ENCODE peak calls at places on chromosomes 2 and 18, in six cellular contexts. One of them, this sample, is unnamed.

GRCh38 chr2:226657340-226658053 is 142.1 kb downstream of the IRS1 start:
- DNase-seq in AG08396: no peak
- DNase-seq in cardiac fibroblast: no peak
- DNase-seq in prostate gland: no peak
- DNase-seq in T-helper 1 cell: no peak
- DNase-seq in H54: no peak
- DNase-seq in this sample: no peak

GRCh38 chr18:6601241-6601640 is 128.3 kb upstream of the ARHGAP28 start:
- DNase-seq in AG08396: no peak
- DNase-seq in cardiac fibroblast: peak; percentile 2
- DNase-seq in prostate gland: no peak
- DNase-seq in T-helper 1 cell: no peak
- DNase-seq in H54: no peak
- DNase-seq in this sample: no peak

GRCh38 chr2:14628906-14629305 is 3.6 kb upstream of the LRATD1 start:
- DNase-seq in AG08396: peak; percentile 7
- DNase-seq in cardiac fibroblast: no peak
- DNase-seq in prostate gland: peak; percentile 5
- DNase-seq in T-helper 1 cell: no peak
- DNase-seq in H54: no peak
- DNase-seq in this sample: peak; percentile 3

GRCh38 chr2:181393472-181393871 is 63.7 kb upstream of the ITGA4 start:
- DNase-seq in AG08396: peak; percentile 56
- DNase-seq in cardiac fibroblast: peak; percentile 78
- DNase-seq in prostate gland: no peak
- DNase-seq in T-helper 1 cell: no peak
- DNase-seq in H54: peak; percentile 21
- DNase-seq in this sample: no peak

GRCh38 chr2:146754606-146755005 is 1090.2 kb upstream of the ACVR2A start:
- DNase-seq in AG08396: no peak
- DNase-seq in cardiac fibroblast: no peak
- DNase-seq in prostate gland: no peak
- DNase-seq in T-helper 1 cell: no peak
- DNase-seq in H54: no peak
- DNase-seq in this sample: no peak

GRCh38 chr2:121790276-121790956 is 35.0 kb downstream of the TSN start:
- DNase-seq in AG08396: peak; percentile 82
- DNase-seq in cardiac fibroblast: peak; percentile 96
- DNase-seq in prostate gland: no peak
- DNase-seq in T-helper 1 cell: no peak
- DNase-seq in H54: peak; percentile 83
- DNase-seq in this sample: no peak

GRCh38 chr2:207163053-207163814 is 2.5 kb downstream of the KLF7 start:
- DNase-seq in AG08396: peak; percentile 59
- DNase-seq in cardiac fibroblast: peak; percentile 96
- DNase-seq in prostate gland: peak; percentile 79
- DNase-seq in T-helper 1 cell: no peak
- DNase-seq in H54: peak; percentile 34
- DNase-seq in this sample: peak; percentile 60

GRCh38 chr2:226758886-226759660 is 40.5 kb downstream of the IRS1 start:
- DNase-seq in AG08396: no peak
- DNase-seq in cardiac fibroblast: peak; percentile 88
- DNase-seq in prostate gland: no peak
- DNase-seq in T-helper 1 cell: no peak
- DNase-seq in H54: no peak
- DNase-seq in this sample: peak; percentile 47

GRCh38 chr18:68843467-68844089 is 45.7 kb downstream of the CCDC102B start:
- DNase-seq in AG08396: no peak
- DNase-seq in cardiac fibroblast: peak; percentile 46
- DNase-seq in prostate gland: no peak
- DNase-seq in T-helper 1 cell: no peak
- DNase-seq in H54: no peak
- DNase-seq in this sample: no peak

GRCh38 chr18:26181343-26181826 is 44.9 kb upstream of the TAF4B start:
- DNase-seq in AG08396: no peak
- DNase-seq in cardiac fibroblast: no peak
- DNase-seq in prostate gland: no peak
- DNase-seq in T-helper 1 cell: no peak
- DNase-seq in H54: no peak
- DNase-seq in this sample: no peak

GRCh38 chr2:74815955-74816354 is 18.0 kb upstream of the HK2 start:
- DNase-seq in AG08396: no peak
- DNase-seq in cardiac fibroblast: no peak
- DNase-seq in prostate gland: no peak
- DNase-seq in T-helper 1 cell: no peak
- DNase-seq in H54: no peak
- DNase-seq in this sample: peak; percentile 96

GRCh38 chr18:74050807-74051206 is 96.8 kb downstream of the FBXO15 start:
- DNase-seq in AG08396: no peak
- DNase-seq in cardiac fibroblast: no peak
- DNase-seq in prostate gland: no peak
- DNase-seq in T-helper 1 cell: no peak
- DNase-seq in H54: no peak
- DNase-seq in this sample: no peak

GRCh38 chr2:113886479-113887383 is 3.2 kb upstream of the ACTR3 start:
- DNase-seq in AG08396: peak; percentile 60
- DNase-seq in cardiac fibroblast: peak; percentile 92
- DNase-seq in prostate gland: peak; percentile 42
- DNase-seq in T-helper 1 cell: no peak
- DNase-seq in H54: no peak
- DNase-seq in this sample: no peak

GRCh38 chr2:127663566-127664064 is 11.7 kb downstream of the LIMS2 start:
- DNase-seq in AG08396: no peak
- DNase-seq in cardiac fibroblast: no peak
- DNase-seq in prostate gland: no peak
- DNase-seq in T-helper 1 cell: no peak
- DNase-seq in H54: no peak
- DNase-seq in this sample: no peak

GRCh38 chr2:237254911-237255578 is 158.9 kb downstream of the COL6A3 start:
- DNase-seq in AG08396: peak; percentile 33
- DNase-seq in cardiac fibroblast: peak; percentile 91
- DNase-seq in prostate gland: no peak
- DNase-seq in T-helper 1 cell: no peak
- DNase-seq in H54: no peak
- DNase-seq in this sample: no peak

GRCh38 chr18:24014062-24014985 is at the start of gene TTC39C:
- DNase-seq in AG08396: peak; percentile 87
- DNase-seq in cardiac fibroblast: peak; percentile 67
- DNase-seq in prostate gland: peak; percentile 54
- DNase-seq in T-helper 1 cell: peak; percentile 77
- DNase-seq in H54: peak; percentile 52
- DNase-seq in this sample: peak; percentile 75

GRCh38 chr2:118013221-118013723 is 598 bp downstream of the CCDC93 start:
- DNase-seq in AG08396: peak; percentile 68
- DNase-seq in cardiac fibroblast: peak; percentile 22
- DNase-seq in prostate gland: peak; percentile 14
- DNase-seq in T-helper 1 cell: peak; percentile 32
- DNase-seq in H54: peak; percentile 70
- DNase-seq in this sample: peak; percentile 43

GRCh38 chr2:233209117-233209977 is 42.1 kb upstream of the ATG16L1 start:
- DNase-seq in AG08396: no peak
- DNase-seq in cardiac fibroblast: peak; percentile 14
- DNase-seq in prostate gland: no peak
- DNase-seq in T-helper 1 cell: no peak
- DNase-seq in H54: peak; percentile 92
- DNase-seq in this sample: no peak

GRCh38 chr2:141137121-141137693 is 993.6 kb downstream of the LRP1B start:
- DNase-seq in AG08396: no peak
- DNase-seq in cardiac fibroblast: no peak
- DNase-seq in prostate gland: no peak
- DNase-seq in T-helper 1 cell: no peak
- DNase-seq in H54: no peak
- DNase-seq in this sample: no peak

GRCh38 chr2:71928734-71929481 is 218.8 kb downstream of the CYP26B1 start:
- DNase-seq in AG08396: no peak
- DNase-seq in cardiac fibroblast: no peak
- DNase-seq in prostate gland: no peak
- DNase-seq in T-helper 1 cell: no peak
- DNase-seq in H54: no peak
- DNase-seq in this sample: no peak

GRCh38 chr2:212915121-212915782 is 236.2 kb downstream of the IKZF2 start:
- DNase-seq in AG08396: no peak
- DNase-seq in cardiac fibroblast: peak; percentile 44
- DNase-seq in prostate gland: no peak
- DNase-seq in T-helper 1 cell: no peak
- DNase-seq in H54: no peak
- DNase-seq in this sample: no peak